ENCODE peak calls at places on chromosomes 12 and 14, in seven cellular contexts. J, X, R, E, H, N and B are unnamed samples.

GRCh38 chr12:52615208-52615868 is 3.0 kb downstream of the KRT73 start:
- DNase-seq in R (no peak), H (no peak), N (no peak), E (peak; percentile 13), X (no peak), J (peak; percentile 26), B (no peak)

GRCh38 chr12:45336331-45336730 is 120.4 kb downstream of the ANO6 start:
- DNase-seq in R (no peak), E (peak; percentile 91), N (no peak), X (peak; percentile 35), H (peak; percentile 78), J (peak; percentile 88), B (no peak)

GRCh38 chr12:100401660-100402059 is 44.8 kb downstream of the SLC17A8 start:
- DNase-seq in J (peak; percentile 56), N (no peak), X (no peak), R (no peak), E (peak; percentile 66), H (peak; percentile 51), B (no peak)

GRCh38 chr14:93832665-93833064 is 44.4 kb upstream of the PRIMA1 start:
- DNase-seq in H (no peak), X (no peak), E (no peak), N (no peak), J (no peak), R (peak; percentile 71), B (no peak)

GRCh38 chr12:124388038-124388676 is 93.3 kb downstream of the RFLNA start:
- DNase-seq in X (no peak), H (no peak), R (no peak), J (no peak), E (no peak), N (no peak), B (no peak)

GRCh38 chr12:65894127-65894526 is 69.8 kb downstream of the HMGA2 start:
- DNase-seq in N (no peak), X (no peak), H (no peak), E (no peak), J (no peak), R (no peak), B (no peak)

GRCh38 chr14:94288610-94289465 is 4.2 kb downstream of the SERPINA10 start:
- DNase-seq in X (no peak), J (no peak), E (no peak), R (no peak), H (no peak), N (no peak), B (no peak)

GRCh38 chr14:59632381-59632780 is 55.8 kb upstream of the CCDC175 start:
- DNase-seq in J (peak; percentile 16), H (peak; percentile 23), N (no peak), E (peak; percentile 40), R (no peak), X (no peak), B (no peak)

GRCh38 chr12:45637706-45638105 is 91.8 kb upstream of the ARID2 start:
- DNase-seq in X (no peak), J (peak; percentile 81), H (peak; percentile 62), E (peak; percentile 75), R (no peak), N (no peak), B (no peak)

GRCh38 chr12:11863478-11863906 is 207.2 kb upstream of the BCL2L14 start:
- DNase-seq in J (no peak), E (peak; percentile 73), R (peak; percentile 35), N (peak; percentile 84), H (peak; percentile 69), X (no peak), B (no peak)

GRCh38 chr12:109124878-109125648 is 8.7 kb downstream of the ACACB start:
- DNase-seq in N (no peak), R (no peak), X (no peak), E (no peak), H (no peak), J (no peak), B (peak; percentile 1)

GRCh38 chr12:77133566-77133965 is 68.2 kb upstream of the E2F7 start:
- DNase-seq in E (peak; percentile 74), H (peak; percentile 66), N (no peak), J (peak; percentile 58), R (no peak), X (no peak), B (no peak)

GRCh38 chr14:37544407-37544806 is 50.6 kb downstream of the FOXA1 start:
- DNase-seq in E (no peak), N (no peak), H (no peak), X (no peak), J (peak; percentile 2), R (no peak), B (no peak)

GRCh38 chr12:65764325-65764724 is 60.0 kb upstream of the HMGA2 start:
- DNase-seq in R (no peak), E (no peak), H (no peak), J (peak; percentile 42), X (no peak), N (no peak), B (no peak)

GRCh38 chr14:45526715-45527549 is 273.9 kb upstream of the MIS18BP1 start:
- DNase-seq in R (peak; percentile 25), E (no peak), J (peak; percentile 45), X (no peak), H (no peak), N (no peak), B (no peak)

GRCh38 chr12:15858348-15858747 is 23.8 kb upstream of the STRAP start:
- DNase-seq in R (no peak), X (no peak), E (no peak), N (no peak), J (no peak), H (no peak), B (no peak)
- TF ChIP-seq CTCF in R (no peak), X (no peak), E (peak; percentile 9), N (no peak), J (no peak), H (no peak), B (no peak)

GRCh38 chr12:102953221-102953620 is 4.3 kb upstream of the ASCL1 start:
- DNase-seq in E (no peak), R (no peak), H (no peak), X (no peak), J (no peak), N (no peak), B (no peak)

GRCh38 chr12:102950107-102950949 is 7.1 kb upstream of the ASCL1 start:
- DNase-seq in H (no peak), E (no peak), N (no peak), X (no peak), J (no peak), R (no peak), B (no peak)

GRCh38 chr12:102948941-102949352 is 8.5 kb upstream of the ASCL1 start:
- DNase-seq in J (no peak), H (peak; percentile 53), N (no peak), R (no peak), E (peak; percentile 60), X (peak; percentile 30), B (peak; percentile 82)

GRCh38 chr12:102954143-102954542 is 3.3 kb upstream of the ASCL1 start:
- DNase-seq in R (no peak), J (no peak), N (no peak), X (no peak), E (no peak), H (no peak), B (no peak)

GRCh38 chr12:102950950-102951490 is 6.5 kb upstream of the ASCL1 start:
- DNase-seq in E (no peak), X (no peak), J (no peak), H (no peak), R (no peak), N (no peak), B (no peak)
- H3K4me3 ChIP-seq in E (no peak overlapping the region), X (peak overlapping the region; percentile 34), J (no peak overlapping the region), H (no peak overlapping the region), R (no peak overlapping the region), N (no peak overlapping the region), B (peak overlapping the region; percentile 26)

GRCh38 chr12:118855858-118856257 is 125.5 kb upstream of the SRRM4 start:
- DNase-seq in N (no peak), R (no peak), X (no peak), E (no peak), H (no peak), J (no peak), B (no peak)

GRCh38 chr12:118853634-118854033 is 127.7 kb upstream of the SRRM4 start:
- DNase-seq in E (no peak), N (no peak), H (no peak), X (no peak), R (no peak), J (no peak), B (no peak)

GRCh38 chr12:118850244-118850825 is 131.0 kb upstream of the SRRM4 start:
- DNase-seq in X (no peak), J (no peak), E (no peak), R (no peak), N (no peak), H (no peak), B (no peak)
- TF ChIP-seq CTCF in X (peak; percentile 81), J (peak; percentile 40), E (peak; percentile 26), R (no peak), N (no peak), H (peak; percentile 46), B (peak; percentile 27)

DNA sequence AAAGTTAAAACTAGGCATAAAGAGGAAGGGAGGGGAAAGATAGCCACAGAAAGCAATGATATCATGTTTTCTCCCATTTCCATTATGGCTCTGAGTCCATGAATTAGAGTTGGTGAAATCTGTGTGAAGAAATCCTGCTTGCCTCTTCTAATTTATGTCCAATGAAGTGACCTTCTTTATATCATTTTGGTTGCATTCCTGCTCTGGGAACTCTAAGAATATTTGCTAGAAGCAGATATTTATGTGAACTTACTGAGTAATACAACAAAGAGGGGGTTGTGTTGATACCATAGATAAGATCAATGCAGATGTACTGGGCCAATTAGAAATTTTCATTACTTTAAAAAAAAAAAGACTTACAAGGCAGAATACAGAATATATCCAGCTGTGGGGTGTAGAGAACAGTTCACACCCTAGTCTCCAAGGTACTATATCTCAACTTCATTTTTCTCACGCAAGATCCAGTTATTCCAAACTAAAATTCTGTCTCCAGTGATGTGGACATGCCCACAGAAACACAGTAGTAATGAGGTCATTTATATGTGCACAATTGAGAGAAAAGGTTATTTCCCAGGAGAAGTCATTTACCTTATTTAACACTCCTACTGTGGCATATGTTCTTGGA is 51.5 kb upstream of the KCNJ8 start:
- DNase-seq in X (no peak), E (no peak), H (no peak), N (no peak), R (no peak), J (no peak), B (no peak)
- H3K4me3 ChIP-seq in X (no peak overlapping the region), E (no peak overlapping the region), H (no peak overlapping the region), N (no peak overlapping the region), R (no peak overlapping the region), J (no peak overlapping the region), B (no peak overlapping the region)

DNA sequence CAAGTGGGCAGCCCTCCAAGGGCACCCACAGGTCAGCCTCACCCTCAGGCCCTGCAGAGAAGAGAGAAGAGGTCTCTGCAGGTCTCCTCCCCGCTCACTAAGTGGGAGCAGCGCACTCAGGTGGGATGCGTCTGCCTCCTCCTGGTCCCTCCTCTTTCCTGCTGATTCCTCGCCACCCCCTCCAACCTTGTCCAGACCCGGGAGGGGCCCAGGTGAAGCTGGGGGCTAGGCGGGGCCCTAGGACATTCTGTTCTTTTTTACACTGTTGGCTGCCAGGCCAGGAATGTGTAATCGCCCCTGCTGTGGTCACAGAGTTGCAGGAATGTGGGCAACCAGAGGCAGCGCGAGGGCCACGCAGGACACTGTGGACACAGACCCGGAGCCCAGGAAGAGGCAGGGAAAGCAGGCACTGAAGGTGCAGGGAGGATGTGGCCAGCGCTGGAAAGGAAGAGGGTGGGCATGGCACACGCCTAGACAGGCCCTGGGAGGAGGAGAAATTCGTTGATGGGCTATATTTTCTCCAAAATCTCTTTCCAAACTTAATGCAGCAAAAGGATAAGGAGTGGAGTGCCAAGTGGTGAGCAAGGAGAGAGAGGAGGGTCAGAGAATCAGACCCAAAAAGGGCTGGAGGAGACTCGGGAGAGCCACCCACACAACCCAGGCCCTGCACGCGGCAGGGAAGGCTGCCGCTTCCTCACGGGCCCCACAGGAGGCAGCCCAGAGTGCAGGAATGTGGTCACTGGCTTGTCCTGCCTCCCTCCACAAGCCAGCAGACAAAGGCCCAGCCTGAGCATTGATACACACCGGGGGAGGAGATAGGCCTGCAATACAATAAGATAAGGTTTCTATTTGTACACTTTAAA is 947 bp upstream of the SCNN1A start:
- DNase-seq in X (no peak), H (peak; percentile 85), E (peak; percentile 84), J (peak; percentile 90), R (peak; percentile 68), N (no peak), B (no peak)
- TF ChIP-seq CTCF in X (no peak), H (peak; percentile 45), E (peak; percentile 63), J (peak; percentile 64), R (no peak), N (no peak), B (no peak)